ENCODE peak calls at places on chromosomes 5 and 9, in nine cellular contexts. M, F, H, J, B, N, A, T and W are unnamed samples.

GRCh38 chr5:103258957-103259704 is 568 bp downstream of the MACIR start:
- DNase-seq in M (peak), F (peak), H (peak), J (peak), B (peak), N (peak), A (peak), T (peak), W (peak)

GRCh38 chr9:26949604-26950003 is 2.6 kb upstream of the PLAA start:
- DNase-seq in M (no peak), F (no peak), H (no peak), J (no peak), B (no peak), N (no peak), A (peak), T (no peak), W (no peak)

GRCh38 chr5:67182406-67182805 is 14.2 kb downstream of the CD180 start:
- DNase-seq in M (no peak), F (no peak), H (no peak), J (peak), B (no peak), N (no peak), A (no peak), T (no peak), W (no peak)

GRCh38 chr9:108475813-108476212 is 380.0 kb downstream of the ACTL7B start:
- DNase-seq in M (no peak), F (no peak), H (no peak), J (no peak), B (no peak), N (no peak), A (no peak), T (no peak), W (no peak)

GRCh38 chr5:132464155-132464939 is 26.2 kb downstream of the IRF1 start:
- DNase-seq in M (no peak), F (no peak), H (no peak), J (no peak), B (no peak), N (no peak), A (no peak), T (no peak), W (no peak)

GRCh38 chr5:145495741-145496140 is 339.4 kb downstream of the PRELID2 start:
- DNase-seq in M (no peak), F (no peak), H (no peak), J (peak), B (no peak), N (no peak), A (peak), T (no peak), W (no peak)

GRCh38 chr9:114307323-114308250 is 15.3 kb upstream of the ORM1 start:
- DNase-seq in M (no peak), F (no peak), H (no peak), J (peak), B (no peak), N (no peak), A (no peak), T (no peak), W (no peak)

GRCh38 chr5:41524174-41524573 is 13.8 kb upstream of the PLCXD3 start:
- DNase-seq in M (no peak), F (no peak), H (no peak), J (no peak), B (no peak), N (no peak), A (no peak), T (no peak), W (no peak)

GRCh38 chr5:165876538-165876937 is 2371.1 kb downstream of the MAT2B start:
- DNase-seq in M (no peak), F (no peak), H (no peak), J (no peak), B (no peak), N (no peak), A (no peak), T (no peak), W (no peak)

GRCh38 chr5:74149395-74149794 is 491.1 kb downstream of the ENC1 start:
- DNase-seq in M (no peak), F (no peak), H (no peak), J (peak), B (no peak), N (no peak), A (peak), T (no peak), W (no peak)

GRCh38 chr5:160629007-160629402 is 207.3 kb downstream of the PTTG1 start:
- DNase-seq in M (no peak), F (no peak), H (no peak), J (no peak), B (no peak), N (no peak), A (no peak), T (no peak), W (no peak)

GRCh38 chr9:121757286-121757595 is 105.8 kb downstream of the DAB2IP start:
- DNase-seq in M (no peak), F (no peak), H (no peak), J (no peak), B (no peak), N (no peak), A (no peak), T (no peak), W (no peak)

GRCh38 chr9:136531904-136532798 is 13.7 kb downstream of the NOTCH1 start:
- DNase-seq in M (no peak), F (no peak), H (no peak), J (no peak), B (no peak), N (no peak), A (no peak), T (no peak), W (no peak)

GRCh38 chr5:159449925-159450324 is 119.6 kb upstream of the IL12B start:
- DNase-seq in M (no peak), F (no peak), H (no peak), J (no peak), B (no peak), N (no peak), A (peak), T (no peak), W (no peak)